ENCODE peak calls at places on chromosomes 3 and 15, in four cellular contexts. F is endothelial cell of umbilical vein, N is GM12878, Z is K562. O is an unnamed sample.

GRCh38 chr3:10817506-10817905 is 1.5 kb downstream of the SLC6A11 start:
- DNase-seq in F (no peak), N (no peak), Z (no peak), O (no peak)

GRCh38 chr3:53045107-53045783 is 628 bp downstream of the SFMBT1 start:
- DNase-seq in F (no peak), N (no peak), Z (peak; percentile 68), O (peak; percentile 43)

GRCh38 chr15:65355173-65355982 is 22.4 kb downstream of the IGDCC3 start:
- DNase-seq in F (no peak), N (no peak), Z (no peak), O (no peak)

GRCh38 chr15:31871159-31871886 is 159.0 kb upstream of the CHRNA7 start:
- DNase-seq in F (no peak), N (no peak), Z (peak; percentile 20), O (no peak)

GRCh38 chr15:45100884-45101622 is 12.9 kb downstream of the DUOX2 start:
- DNase-seq in F (no peak), N (no peak), Z (no peak), O (no peak)

GRCh38 chr15:59039225-59039624 is 51.8 kb downstream of the RNF111 start:
- DNase-seq in F (peak; percentile 4), N (no peak), Z (no peak), O (no peak)

GRCh38 chr15:96345560-96346389 is 15.3 kb downstream of the NR2F2 start:
- DNase-seq in F (peak; percentile 86), N (no peak), Z (no peak), O (peak; percentile 83)

GRCh38 chr15:85407421-85408269 is 27.2 kb downstream of the AKAP13 start:
- DNase-seq in F (peak; percentile 92), N (no peak), Z (no peak), O (peak; percentile 90)

GRCh38 chr3:192864943-192865342 is 52.7 kb downstream of the MB21D2 start:
- DNase-seq in F (no peak), N (no peak), Z (no peak), O (peak; percentile 43)

GRCh38 chr15:99211926-99212325 is 37.5 kb downstream of the TTC23 start:
- DNase-seq in F (no peak), N (no peak), Z (no peak), O (peak; percentile 20)

GRCh38 chr3:46682156-46682555 is 11.3 kb downstream of the ALS2CL start:
- DNase-seq in F (no peak), N (no peak), Z (no peak), O (no peak)

GRCh38 chr15:85837011-85837433 is 42.3 kb upstream of the KLHL25 start:
- DNase-seq in F (peak; percentile 29), N (no peak), Z (no peak), O (no peak)

GRCh38 chr3:11391172-11391879 is 119.1 kb downstream of the ATG7 start:
- DNase-seq in F (no peak), N (no peak), Z (no peak), O (no peak)

GRCh38 chr3:73451276-73451973 is 173.3 kb downstream of the PDZRN3 start:
- DNase-seq in F (no peak), N (peak; percentile 23), Z (no peak), O (peak; percentile 70)

GRCh38 chr3:41674449-41674848 is 287.5 kb downstream of the ULK4 start:
- DNase-seq in F (no peak), N (no peak), Z (no peak), O (peak; percentile 46)

GRCh38 chr15:42106278-42106677 is 11.9 kb upstream of the PLA2G4D start:
- DNase-seq in F (no peak), N (no peak), Z (no peak), O (no peak)

GRCh38 chr15:45449878-45450277 is 71.5 kb upstream of the GATM start:
- DNase-seq in F (no peak), N (no peak), Z (no peak), O (no peak)

GRCh38 chr3:55885721-55886120 is 398.6 kb upstream of the WNT5A start:
- DNase-seq in F (peak; percentile 84), N (no peak), Z (no peak), O (peak; percentile 82)

GRCh38 chr15:74415966-74416916 is 17.5 kb downstream of the SEMA7A start:
- DNase-seq in F (no peak), N (no peak), Z (no peak), O (no peak)

GRCh38 chr15:70799667-70800450 is 36.5 kb upstream of the UACA start:
- DNase-seq in F (peak; percentile 94), N (no peak), Z (no peak), O (peak; percentile 99)

GRCh38 chr3:187243933-187244564 is 46.8 kb downstream of the RTP1 start:
- DNase-seq in F (no peak), N (no peak), Z (no peak), O (peak; percentile 30)

DNA sequence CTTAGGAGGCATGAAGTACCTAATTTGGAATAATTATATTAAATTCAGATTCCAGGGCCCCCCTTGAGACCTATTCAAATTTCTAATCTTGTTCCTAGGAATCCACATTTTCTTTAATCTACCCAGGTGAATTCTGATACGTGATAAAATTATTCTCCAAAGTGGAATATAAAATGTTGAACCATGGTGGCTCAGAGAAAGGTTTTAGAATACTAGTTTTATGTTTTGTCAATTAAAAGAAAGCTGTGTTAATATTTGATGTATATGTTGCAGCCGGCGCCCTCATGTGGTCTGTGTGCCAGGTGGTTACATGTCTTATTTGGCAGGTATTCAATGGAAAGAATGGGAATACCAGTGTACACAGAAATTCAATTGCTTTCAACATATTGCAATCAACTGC is 321.8 kb downstream of the FEZF2 start:
- DNase-seq in F (peak; percentile 61), N (no peak), Z (peak; percentile 15), O (peak; percentile 24)
- TF ChIP-seq FOS in F (no peak), N (no peak), Z (no peak), O (no peak)

DNA sequence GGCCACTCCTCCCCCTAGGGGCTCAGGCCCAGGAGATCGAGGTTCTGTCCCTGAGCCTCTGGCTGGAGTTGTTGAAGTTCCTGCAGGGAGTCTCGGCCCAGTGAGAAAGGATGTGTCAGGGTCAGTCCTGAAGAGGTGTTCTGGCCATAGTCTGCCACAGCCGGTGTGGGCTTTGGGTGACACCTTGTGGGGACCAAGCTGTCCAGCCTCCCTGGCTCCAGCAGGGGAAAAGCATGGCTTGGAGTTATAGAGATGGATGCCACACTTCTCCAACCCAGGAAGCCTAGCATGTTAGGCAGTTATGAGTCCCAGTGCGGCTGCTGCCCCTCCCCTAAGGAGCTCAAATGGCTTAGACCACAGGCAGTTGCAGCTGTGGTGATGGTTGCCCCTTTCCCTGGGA is 945.6 kb upstream of the GBE1 start:
- DNase-seq in F (no peak), N (no peak), Z (no peak), O (no peak)
- TF ChIP-seq FOS in F (no peak), N (no peak), Z (no peak), O (no peak)

GRCh38 chr3:45413172-45413765 is 24.9 kb downstream of the LARS2 start:
- DNase-seq in F (peak; percentile 28), N (no peak), Z (no peak), O (no peak)
- TF ChIP-seq FOS in F (no peak), N (no peak), Z (no peak), O (no peak)

GRCh38 chr3:23537006-23537620 is 268.6 kb upstream of the UBE2E1 start:
- DNase-seq in F (no peak), N (no peak), Z (no peak), O (no peak)
- TF ChIP-seq FOS in F (no peak), N (no peak), Z (no peak), O (no peak)

DNA sequence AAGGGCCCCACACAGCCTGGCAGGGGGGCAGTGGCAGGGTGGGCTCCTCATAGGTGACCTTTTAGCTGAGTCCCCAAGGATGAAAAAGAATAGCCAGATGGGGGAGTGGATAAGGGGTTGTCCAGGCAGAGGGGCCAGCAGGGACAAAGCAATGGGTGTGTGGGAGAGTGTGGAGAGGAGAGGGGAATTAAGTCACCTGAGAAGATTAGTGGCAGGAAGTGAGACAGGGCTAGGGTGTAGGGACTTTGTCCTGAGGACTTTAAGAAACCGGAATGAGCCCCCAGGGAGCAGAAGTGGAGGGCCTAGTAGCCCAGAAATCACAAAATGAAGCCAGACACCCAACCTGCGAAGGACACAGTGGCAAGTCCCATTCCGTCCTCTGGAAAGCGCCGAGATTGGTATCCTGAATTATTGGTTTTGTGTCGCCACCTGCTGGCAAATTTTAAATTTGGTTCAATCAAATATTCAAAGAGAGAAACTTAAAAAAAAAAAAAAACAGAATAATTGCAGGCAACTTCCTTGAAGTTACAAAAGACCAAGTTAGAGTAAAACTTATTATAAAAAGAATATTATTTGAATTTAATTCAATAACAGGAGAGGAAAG is 78.1 kb upstream of the SLC25A36 start:
- DNase-seq in F (peak; percentile 58), N (peak; percentile 44), Z (peak; percentile 63), O (peak; percentile 39)
- TF ChIP-seq FOS in F (no peak), N (no peak), Z (no peak), O (no peak)

GRCh38 chr3:13370609-13371008 is 49.5 kb downstream of the NUP210 start:
- DNase-seq in F (no peak), N (no peak), Z (no peak), O (no peak)
- TF ChIP-seq FOS in F (no peak), N (no peak), Z (no peak), O (no peak)

O was measured in IMR-90.